ENCODE peak calls at places on chromosome 22, in four cellular contexts. One of them, this sample, is unnamed.

GRCh38 chr22:28832731-28833130 is 32.4 kb upstream of the XBP1 start:
- DNase-seq in H9: no peak
- DNase-seq in IMR-90: no peak
- DNase-seq in H1: no peak
- DNase-seq in this sample: no peak

GRCh38 chr22:46084943-46085830 is 65.1 kb upstream of the PPARA start:
- DNase-seq in H9: no peak
- DNase-seq in IMR-90: no peak
- DNase-seq in H1: no peak
- DNase-seq in this sample: no peak

GRCh38 chr22:27987557-27987956 is 68.5 kb upstream of the PITPNB start:
- DNase-seq in H9: peak
- DNase-seq in IMR-90: peak
- DNase-seq in H1: no peak
- DNase-seq in this sample: peak

GRCh38 chr22:28560005-28560742 is 119.5 kb downstream of the TTC28 start:
- DNase-seq in H9: no peak
- DNase-seq in IMR-90: peak
- DNase-seq in H1: no peak
- DNase-seq in this sample: peak

GRCh38 chr22:49503896-49504521 is 323.7 kb downstream of the BRD1 start:
- DNase-seq in H9: no peak
- DNase-seq in IMR-90: no peak
- DNase-seq in H1: no peak
- DNase-seq in this sample: no peak

GRCh38 chr22:40345801-40346177 is 511 bp upstream of the ADSL start:
- DNase-seq in H9: no peak
- DNase-seq in IMR-90: no peak
- DNase-seq in H1: peak
- DNase-seq in this sample: no peak

GRCh38 chr22:30422481-30423295 is 2.9 kb upstream of the MTFP1 start:
- DNase-seq in H9: peak
- DNase-seq in IMR-90: peak
- DNase-seq in H1: peak
- DNase-seq in this sample: peak

GRCh38 chr22:26671317-26672059 is 14.1 kb downstream of the MIAT start:
- DNase-seq in H9: no peak
- DNase-seq in IMR-90: no peak
- DNase-seq in H1: no peak
- DNase-seq in this sample: no peak

GRCh38 chr22:45977551-45978274 is 751 bp upstream of the WNT7B start:
- DNase-seq in H9: peak
- DNase-seq in IMR-90: peak
- DNase-seq in H1: peak
- DNase-seq in this sample: peak

GRCh38 chr22:39219071-39220050 is 25.4 kb downstream of the PDGFB start:
- DNase-seq in H9: peak
- DNase-seq in IMR-90: no peak
- DNase-seq in H1: peak
- DNase-seq in this sample: peak

GRCh38 chr22:30855677-30856518 is 112.7 kb downstream of the MORC2 start:
- DNase-seq in H9: no peak
- DNase-seq in IMR-90: no peak
- DNase-seq in H1: no peak
- DNase-seq in this sample: no peak

GRCh38 chr22:47092896-47093311 is 330.5 kb downstream of the TBC1D22A start:
- DNase-seq in H9: no peak
- DNase-seq in IMR-90: peak
- DNase-seq in H1: no peak
- DNase-seq in this sample: peak

GRCh38 chr22:47090591-47091240 is 328.3 kb downstream of the TBC1D22A start:
- DNase-seq in H9: peak
- DNase-seq in IMR-90: peak
- DNase-seq in H1: peak
- DNase-seq in this sample: peak

GRCh38 chr22:47089796-47090460 is 327.5 kb downstream of the TBC1D22A start:
- DNase-seq in H9: no peak
- DNase-seq in IMR-90: no peak
- DNase-seq in H1: peak
- DNase-seq in this sample: no peak

GRCh38 chr22:47091921-47092700 is 329.7 kb downstream of the TBC1D22A start:
- DNase-seq in H9: no peak
- DNase-seq in IMR-90: no peak
- DNase-seq in H1: no peak
- DNase-seq in this sample: no peak

GRCh38 chr22:47091241-47091691 is 328.8 kb downstream of the TBC1D22A start:
- DNase-seq in H9: no peak
- DNase-seq in IMR-90: no peak
- DNase-seq in H1: no peak
- DNase-seq in this sample: no peak
- H4K5ac ChIP-seq in H9: no peak
- H4K5ac ChIP-seq in IMR-90: peak
- H4K5ac ChIP-seq in H1: no peak
- H4K5ac ChIP-seq in this sample: no peak

DNA sequence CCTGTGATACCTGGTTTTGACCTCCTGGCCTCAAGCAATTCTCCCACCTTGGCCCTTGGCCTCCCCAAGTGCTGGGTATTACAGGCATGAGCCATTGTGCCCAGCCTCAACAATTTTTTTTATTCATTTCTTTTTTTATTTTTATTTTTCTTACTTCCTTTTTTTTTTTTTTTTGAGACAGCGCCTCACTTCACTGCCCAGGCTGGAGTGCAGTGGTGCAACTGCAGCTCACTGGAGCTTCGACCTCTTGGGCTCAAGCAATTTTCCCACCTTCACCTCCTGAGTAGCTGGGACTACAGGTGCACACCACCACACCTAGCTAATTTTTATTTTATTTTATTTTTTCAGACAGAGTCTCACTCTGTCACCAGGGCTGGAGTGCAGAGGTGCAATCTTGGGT is 25.5 kb upstream of the CECR2 start:
- DNase-seq in H9: no peak
- DNase-seq in IMR-90: no peak
- DNase-seq in H1: no peak
- DNase-seq in this sample: no peak
- H4K5ac ChIP-seq in H9: no peak
- H4K5ac ChIP-seq in IMR-90: no peak
- H4K5ac ChIP-seq in H1: no peak
- H4K5ac ChIP-seq in this sample: no peak

GRCh38 chr22:44162960-44163359 is 17.8 kb upstream of the PARVG start:
- DNase-seq in H9: no peak
- DNase-seq in IMR-90: no peak
- DNase-seq in H1: no peak
- DNase-seq in this sample: no peak

GRCh38 chr22:44165286-44165874 is 15.3 kb upstream of the PARVG start:
- DNase-seq in H9: no peak
- DNase-seq in IMR-90: no peak
- DNase-seq in H1: no peak
- DNase-seq in this sample: no peak

GRCh38 chr22:44163536-44163935 is 17.2 kb upstream of the PARVG start:
- DNase-seq in H9: no peak
- DNase-seq in IMR-90: no peak
- DNase-seq in H1: no peak
- DNase-seq in this sample: no peak

GRCh38 chr22:44161673-44162072 is 19.1 kb upstream of the PARVG start:
- DNase-seq in H9: no peak
- DNase-seq in IMR-90: no peak
- DNase-seq in H1: no peak
- DNase-seq in this sample: no peak

GRCh38 chr22:44164031-44164430 is 16.7 kb upstream of the PARVG start:
- DNase-seq in H9: no peak
- DNase-seq in IMR-90: no peak
- DNase-seq in H1: no peak
- DNase-seq in this sample: no peak
- H4K5ac ChIP-seq in H9: no peak
- H4K5ac ChIP-seq in IMR-90: no peak
- H4K5ac ChIP-seq in H1: no peak
- H4K5ac ChIP-seq in this sample: no peak

DNA sequence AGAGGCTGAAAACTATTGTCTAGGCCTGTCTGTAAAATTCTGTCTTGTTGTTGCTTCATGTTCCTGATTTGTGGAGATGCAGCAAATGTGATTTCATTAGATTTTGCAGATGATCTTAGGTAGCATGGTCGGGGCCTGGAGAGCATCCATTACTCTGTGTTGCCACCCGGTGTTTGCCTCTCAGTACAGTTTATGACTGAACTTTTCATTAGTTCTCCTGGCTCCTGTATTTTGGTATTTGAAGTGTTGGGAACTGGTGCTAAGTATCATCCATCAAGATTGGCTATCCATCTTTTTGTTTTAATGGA is 7.7 kb downstream of the YWHAH start:
- DNase-seq in H9: no peak
- DNase-seq in IMR-90: no peak
- DNase-seq in H1: no peak
- DNase-seq in this sample: no peak
- H4K5ac ChIP-seq in H9: no peak
- H4K5ac ChIP-seq in IMR-90: peak
- H4K5ac ChIP-seq in H1: no peak
- H4K5ac ChIP-seq in this sample: no peak

GRCh38 chr22:47690586-47690985 is 928.1 kb downstream of the TBC1D22A start:
- DNase-seq in H9: no peak
- DNase-seq in IMR-90: no peak
- DNase-seq in H1: peak
- DNase-seq in this sample: no peak
- H4K5ac ChIP-seq in H9: no peak
- H4K5ac ChIP-seq in IMR-90: no peak
- H4K5ac ChIP-seq in H1: no peak
- H4K5ac ChIP-seq in this sample: no peak